ENCODE peak calls at places on chromosomes 6 and 20, in five cellular contexts. H, T, K, N and Q are unnamed samples.

GRCh38 chr20:62197321-62197720 is 14.5 kb downstream of the MTG2 start:
- DNase-seq in H (no peak), T (no peak), K (no peak), N (no peak), Q (no peak)

GRCh38 chr20:33339515-33340058 is 56.6 kb downstream of the BPIFB1 start:
- DNase-seq in H (no peak), T (no peak), K (no peak), N (no peak), Q (no peak)

GRCh38 chr6:113634352-113635163 is 222.6 kb upstream of the MARCKS start:
- DNase-seq in H (no peak), T (peak; percentile 84), K (no peak), N (no peak), Q (peak; percentile 63)

GRCh38 chr20:17495826-17496225 is 35.4 kb downstream of the BFSP1 start:
- DNase-seq in H (no peak), T (no peak), K (no peak), N (no peak), Q (no peak)

GRCh38 chr20:52972190-52972937 is at the start of gene TSHZ2:
- DNase-seq in H (peak; percentile 74), T (peak; percentile 21), K (peak; percentile 42), N (no peak), Q (peak; percentile 1)

GRCh38 chr6:8182857-8183256 is 80.5 kb upstream of the EEF1E1 start:
- DNase-seq in H (no peak), T (no peak), K (no peak), N (no peak), Q (peak; percentile 46)

GRCh38 chr6:70675822-70676221 is 8.1 kb downstream of the SMAP1 start:
- DNase-seq in H (no peak), T (no peak), K (no peak), N (no peak), Q (no peak)

GRCh38 chr6:157194110-157194509 is 129.2 kb downstream of the TMEM242 start:
- DNase-seq in H (no peak), T (no peak), K (no peak), N (no peak), Q (no peak)

GRCh38 chr6:23414204-23414501 is 711.9 kb upstream of the NRSN1 start:
- DNase-seq in H (no peak), T (peak; percentile 55), K (no peak), N (peak; percentile 11), Q (peak; percentile 89)

GRCh38 chr6:148572676-148573335 is 174.0 kb upstream of the UST start:
- DNase-seq in H (no peak), T (no peak), K (no peak), N (no peak), Q (no peak)

GRCh38 chr20:47111576-47111975 is 216.9 kb downstream of the EYA2 start:
- DNase-seq in H (no peak), T (no peak), K (no peak), N (no peak), Q (no peak)

GRCh38 chr6:4345543-4345942 is 210.2 kb upstream of the ECI2 start:
- DNase-seq in H (no peak), T (no peak), K (no peak), N (no peak), Q (no peak)

GRCh38 chr20:49905415-49906091 is 9.8 kb downstream of the SPATA2 start:
- DNase-seq in H (no peak), T (no peak), K (no peak), N (no peak), Q (no peak)

GRCh38 chr20:3871549-3872265 is 17.5 kb upstream of the PANK2 start:
- DNase-seq in H (no peak), T (no peak), K (no peak), N (no peak), Q (peak; percentile 73)

GRCh38 chr20:63690001-63690897 is 6.2 kb upstream of the TNFRSF6B start:
- DNase-seq in H (peak; percentile 62), T (no peak), K (no peak), N (no peak), Q (no peak)

GRCh38 chr20:4585758-4586157 is 136.0 kb upstream of the PRND start:
- DNase-seq in H (no peak), T (no peak), K (no peak), N (no peak), Q (no peak)

GRCh38 chr6:22819209-22819608 is 249.8 kb downstream of the HDGFL1 start:
- DNase-seq in H (no peak), T (no peak), K (no peak), N (no peak), Q (no peak)

GRCh38 chr20:62369508-62370114 is 2.5 kb upstream of the LAMA5 start:
- DNase-seq in H (peak; percentile 55), T (no peak), K (no peak), N (no peak), Q (no peak)

GRCh38 chr6:169183233-169183632 is 70.4 kb downstream of the THBS2 start:
- DNase-seq in H (no peak), T (no peak), K (no peak), N (no peak), Q (no peak)

GRCh38 chr6:1869766-1870165 is 260.1 kb downstream of the FOXC1 start:
- DNase-seq in H (no peak), T (no peak), K (no peak), N (no peak), Q (no peak)

GRCh38 chr6:43803783-43804549 is 34.0 kb downstream of the VEGFA start:
- DNase-seq in H (no peak), T (peak; percentile 31), K (no peak), N (no peak), Q (peak; percentile 46)

GRCh38 chr6:38493929-38494547 is 145.7 kb downstream of the BTBD9 start:
- DNase-seq in H (peak; percentile 67), T (peak; percentile 86), K (peak; percentile 89), N (peak; percentile 63), Q (peak; percentile 86)

GRCh38 chr20:58294497-58295455 is 14.7 kb upstream of the RAB22A start:
- DNase-seq in H (no peak), T (no peak), K (no peak), N (no peak), Q (no peak)

GRCh38 chr6:136599324-136600011 is 49.2 kb upstream of the MAP7 start:
- DNase-seq in H (peak; percentile 9), T (no peak), K (no peak), N (no peak), Q (peak; percentile 33)

GRCh38 chr6:83962592-83962991 is 71.0 kb upstream of the MRAP2 start:
- DNase-seq in H (no peak), T (no peak), K (no peak), N (no peak), Q (no peak)

GRCh38 chr20:51958636-51959542 is 156.6 kb upstream of the SALL4 start:
- DNase-seq in H (no peak), T (peak; percentile 37), K (no peak), N (no peak), Q (peak; percentile 48)

GRCh38 chr6:150261997-150262396 is 106.8 kb upstream of the IYD start:
- DNase-seq in H (no peak), T (no peak), K (no peak), N (no peak), Q (no peak)

GRCh38 chr6:158037771-158038170 is 56.1 kb downstream of the SYNJ2 start:
- DNase-seq in H (peak; percentile 58), T (no peak), K (no peak), N (no peak), Q (no peak)

GRCh38 chr6:107304421-107305025 is 154.8 kb downstream of the PDSS2 start:
- DNase-seq in H (no peak), T (peak; percentile 40), K (peak; percentile 8), N (no peak), Q (no peak)

GRCh38 chr20:58880994-58881752 is 28.7 kb downstream of the GNAS start:
- DNase-seq in H (no peak), T (no peak), K (no peak), N (no peak), Q (no peak)

GRCh38 chr6:107600936-107601335 is 111.0 kb downstream of the SOBP start:
- DNase-seq in H (no peak), T (peak; percentile 80), K (no peak), N (peak; percentile 38), Q (peak; percentile 66)

GRCh38 chr6:41074692-41075436 is 2.1 kb downstream of the NFYA start:
- DNase-seq in H (no peak), T (peak; percentile 36), K (no peak), N (no peak), Q (peak; percentile 19)

GRCh38 chr20:63572788-63573738 is 976 bp downstream of the HELZ2 start:
- DNase-seq in H (no peak), T (no peak), K (no peak), N (no peak), Q (peak; percentile 10)

GRCh38 chr20:60254901-60255411 is 296.7 kb downstream of the CDH26 start:
- DNase-seq in H (no peak), T (peak; percentile 85), K (no peak), N (peak; percentile 47), Q (peak; percentile 40)